ENCODE peak calls at places on chromosomes 12 and 14, in five cellular contexts. Z is HS-27A; V is NT2/D1; C is H4; A is stimulated activated CD8-positive, alpha-beta memory T cell treated with anti-CD3 and anti-CD28 coated beads, Interleukin-15, amount 100 ng/mL, for 24 hours. W is an unnamed sample.

GRCh38 chr12:9064201-9064814 is 51.4 kb downstream of the A2M start:
- DNase-seq in Z (no peak), V (peak; percentile 91), C (peak; percentile 68), A (no peak), W (no peak)

GRCh38 chr12:1220127-1221092 is 229.4 kb downstream of the ERC1 start:
- DNase-seq in Z (no peak), V (no peak), C (no peak), A (no peak), W (no peak)

GRCh38 chr12:41269056-41269455 is 80.9 kb downstream of the PDZRN4 start:
- DNase-seq in Z (no peak), V (no peak), C (no peak), A (no peak), W (no peak)

GRCh38 chr12:57157588-57158173 is 10.3 kb upstream of the LRP1-AS start:
- DNase-seq in Z (no peak), V (no peak), C (no peak), A (no peak), W (no peak)

GRCh38 chr12:114918535-114919233 is 234.7 kb upstream of the TBX3 start:
- DNase-seq in Z (no peak), V (no peak), C (peak; percentile 18), A (no peak), W (no peak)

GRCh38 chr14:104137297-104138097 is 890 bp upstream of the KIF26A start:
- DNase-seq in Z (no peak), V (peak; percentile 47), C (peak; percentile 31), A (peak; percentile 64), W (peak; percentile 88)

GRCh38 chr12:85468356-85469157 is 188.5 kb downstream of the ALX1 start:
- DNase-seq in Z (peak; percentile 60), V (peak; percentile 44), C (peak; percentile 72), A (no peak), W (no peak)

GRCh38 chr12:68765696-68766095 is 19.7 kb downstream of the SLC35E3 start:
- DNase-seq in Z (no peak), V (no peak), C (no peak), A (no peak), W (no peak)

GRCh38 chr14:66709292-66709691 is 201.3 kb downstream of the GPHN start:
- DNase-seq in Z (peak; percentile 15), V (no peak), C (no peak), A (no peak), W (no peak)

GRCh38 chr12:123335490-123335889 is 29.2 kb downstream of the SBNO1 start:
- DNase-seq in Z (no peak), V (no peak), C (no peak), A (no peak), W (no peak)

GRCh38 chr12:13135336-13136178 is 32.1 kb upstream of the GSG1 start:
- DNase-seq in Z (peak; percentile 82), V (no peak), C (peak; percentile 73), A (no peak), W (no peak)

GRCh38 chr14:70821916-70822705 is 12.8 kb upstream of the MAP3K9 start:
- DNase-seq in Z (no peak), V (no peak), C (no peak), A (peak; percentile 30), W (peak; percentile 73)

GRCh38 chr12:9948606-9949286 is 16.6 kb upstream of the CLEC2A start:
- DNase-seq in Z (no peak), V (no peak), C (no peak), A (no peak), W (no peak)

GRCh38 chr14:65101631-65102440 is 481 bp downstream of the MAX start:
- DNase-seq in Z (no peak), V (no peak), C (no peak), A (peak; percentile 13), W (peak; percentile 71)

GRCh38 chr12:42364692-42365091 is 38.7 kb downstream of the PPHLN1 start:
- DNase-seq in Z (no peak), V (no peak), C (no peak), A (no peak), W (no peak)

GRCh38 chr14:96189288-96189711 is 15.3 kb upstream of the BDKRB2 start:
- DNase-seq in Z (no peak), V (no peak), C (peak; percentile 20), A (no peak), W (no peak)

GRCh38 chr12:103181366-103182152 is 224.1 kb downstream of the ASCL1 start:
- DNase-seq in Z (no peak), V (no peak), C (no peak), A (no peak), W (no peak)

GRCh38 chr12:50222275-50222783 is 55.2 kb upstream of the CERS5 start:
- DNase-seq in Z (no peak), V (peak; percentile 57), C (peak; percentile 95), A (no peak), W (peak; percentile 74)

GRCh38 chr14:104389326-104390220 is 190.0 kb upstream of the C14orf180 start:
- DNase-seq in Z (no peak), V (no peak), C (no peak), A (no peak), W (peak; percentile 63)

GRCh38 chr14:77022219-77022852 is 6.2 kb downstream of the IRF2BPL start:
- DNase-seq in Z (no peak), V (no peak), C (no peak), A (no peak), W (no peak)

GRCh38 chr14:90812109-90812508 is 4.1 kb downstream of the TTC7B start:
- DNase-seq in Z (no peak), V (no peak), C (no peak), A (no peak), W (no peak)

GRCh38 chr12:25324861-25325260 is 74.1 kb upstream of the KRAS start:
- DNase-seq in Z (no peak), V (no peak), C (no peak), A (no peak), W (no peak)

GRCh38 chr12:52210186-52210924 is 18.5 kb upstream of the KRT80 start:
- DNase-seq in Z (no peak), V (no peak), C (no peak), A (no peak), W (no peak)

GRCh38 chr12:40168868-40169267 is 55.9 kb upstream of the LRRK2 start:
- DNase-seq in Z (no peak), V (no peak), C (no peak), A (no peak), W (no peak)

GRCh38 chr12:58741226-58741625 is 179.1 kb downstream of the LRIG3 start:
- DNase-seq in Z (no peak), V (no peak), C (no peak), A (no peak), W (no peak)

GRCh38 chr12:19960527-19960926 is 407.8 kb upstream of the PDE3A start:
- DNase-seq in Z (no peak), V (no peak), C (no peak), A (no peak), W (no peak)

GRCh38 chr14:104486222-104486743 is 93.3 kb upstream of the C14orf180 start:
- DNase-seq in Z (no peak), V (no peak), C (no peak), A (no peak), W (no peak)

GRCh38 chr14:63641473-63642228 is at the start of gene WDR89:
- DNase-seq in Z (peak; percentile 98), V (peak; percentile 93), C (peak; percentile 99), A (peak; percentile 77), W (peak; percentile 95)

GRCh38 chr14:57578427-57579220 is 85.0 kb upstream of the CCDC198 start:
- DNase-seq in Z (no peak), V (no peak), C (no peak), A (no peak), W (no peak)

GRCh38 chr12:78880078-78880477 is 15.5 kb downstream of the SYT1 start:
- DNase-seq in Z (no peak), V (peak; percentile 6), C (no peak), A (no peak), W (no peak)

GRCh38 chr14:94631536-94632304 is 19.5 kb downstream of the SERPINA3 start:
- DNase-seq in Z (no peak), V (no peak), C (no peak), A (no peak), W (no peak)